ENCODE peak calls at places on chromosomes 7 and 10, in six cellular contexts. G, J, E, R, Y and B are unnamed samples.

GRCh38 chr10:35194471-35194870 is 67.8 kb downstream of the CREM start:
- DNase-seq in G (no peak), J (no peak), E (no peak), R (no peak), Y (no peak), B (no peak)

GRCh38 chr7:26858735-26859134 is 5.7 kb downstream of the SKAP2 start:
- DNase-seq in G (peak), J (no peak), E (no peak), R (no peak), Y (no peak), B (no peak)

GRCh38 chr7:33775790-33776189 is 129.5 kb upstream of the BMPER start:
- DNase-seq in G (no peak), J (no peak), E (no peak), R (no peak), Y (no peak), B (no peak)

GRCh38 chr10:76647276-76647675 is 990.3 kb downstream of the KCNMA1 start:
- DNase-seq in G (no peak), J (no peak), E (no peak), R (no peak), Y (no peak), B (no peak)

GRCh38 chr10:110498087-110498981 is 627 bp downstream of the DUSP5 start:
- DNase-seq in G (peak), J (no peak), E (no peak), R (peak), Y (peak), B (peak)

GRCh38 chr7:81410471-81411117 is 359.3 kb downstream of the HGF start:
- DNase-seq in G (no peak), J (no peak), E (no peak), R (no peak), Y (peak), B (no peak)

GRCh38 chr7:100655908-100656674 is at the start of gene ACTL6B:
- DNase-seq in G (peak), J (no peak), E (no peak), R (no peak), Y (peak), B (no peak)

GRCh38 chr7:52586704-52587103 is 448.7 kb upstream of the POM121L12 start:
- DNase-seq in G (peak), J (no peak), E (no peak), R (no peak), Y (no peak), B (no peak)

GRCh38 chr7:157612664-157613561 is 276.1 kb downstream of the DNAJB6 start:
- DNase-seq in G (peak), J (no peak), E (no peak), R (peak), Y (no peak), B (no peak)

GRCh38 chr7:146067880-146068279 is 48.7 kb upstream of the CNTNAP2 start:
- DNase-seq in G (no peak), J (no peak), E (no peak), R (no peak), Y (no peak), B (no peak)

GRCh38 chr7:143265017-143265693 is 1.9 kb downstream of the GSTK1 start:
- DNase-seq in G (no peak), J (no peak), E (no peak), R (no peak), Y (no peak), B (no peak)

GRCh38 chr10:86508217-86508616 is 13.4 kb downstream of the WAPL start:
- DNase-seq in G (no peak), J (no peak), E (no peak), R (no peak), Y (no peak), B (no peak)

GRCh38 chr7:26410156-26410555 is 118.5 kb downstream of the SNX10 start:
- DNase-seq in G (no peak), J (no peak), E (no peak), R (no peak), Y (no peak), B (no peak)

GRCh38 chr10:46033602-46034011 is 3.2 kb upstream of the NCOA4 start:
- DNase-seq in G (no peak), J (no peak), E (peak), R (no peak), Y (peak), B (no peak)

GRCh38 chr7:44291733-44292395 is 33.5 kb downstream of the CAMK2B start:
- DNase-seq in G (no peak), J (no peak), E (no peak), R (peak), Y (peak), B (peak)

GRCh38 chr10:103193107-103193819 is at the start of gene NT5C2:
- DNase-seq in G (peak), J (no peak), E (peak), R (peak), Y (peak), B (peak)

GRCh38 chr7:18221377-18222290 is 194.0 kb upstream of the PRPS1L1 start:
- DNase-seq in G (no peak), J (no peak), E (peak), R (no peak), Y (peak), B (no peak)

GRCh38 chr7:1678070-1678543 is 8.0 kb downstream of the ELFN1 start:
- DNase-seq in G (no peak), J (no peak), E (no peak), R (peak), Y (no peak), B (no peak)

GRCh38 chr10:30158325-30158960 is 99.1 kb upstream of the JCAD start:
- DNase-seq in G (no peak), J (no peak), E (no peak), R (no peak), Y (peak), B (no peak)

GRCh38 chr10:131937832-131938231 is 37.0 kb downstream of the PPP2R2D start:
- DNase-seq in G (no peak), J (no peak), E (no peak), R (peak), Y (no peak), B (no peak)

GRCh38 chr7:15720849-15721471 is 34.5 kb upstream of the MEOX2 start:
- DNase-seq in G (peak), J (no peak), E (peak), R (peak), Y (peak), B (no peak)

GRCh38 chr7:46934198-46934825 is 647.6 kb downstream of the TNS3 start:
- DNase-seq in G (no peak), J (no peak), E (no peak), R (no peak), Y (peak), B (no peak)

GRCh38 chr7:106450716-106451115 is 165.9 kb upstream of the NAMPT start:
- DNase-seq in G (no peak), J (no peak), E (no peak), R (no peak), Y (no peak), B (no peak)

GRCh38 chr7:115043605-115044004 is 121.7 kb downstream of the MDFIC start:
- DNase-seq in G (no peak), J (no peak), E (no peak), R (no peak), Y (peak), B (no peak)

GRCh38 chr7:44814956-44815355 is 18.5 kb downstream of the PPIA start:
- DNase-seq in G (no peak), J (no peak), E (no peak), R (no peak), Y (peak), B (no peak)

GRCh38 chr10:6999232-6999925 is 411.5 kb downstream of the SFMBT2 start:
- DNase-seq in G (no peak), J (no peak), E (no peak), R (no peak), Y (no peak), B (no peak)

GRCh38 chr10:103626178-103626577 is 132.7 kb downstream of the NEURL1 start:
- DNase-seq in G (no peak), J (no peak), E (no peak), R (peak), Y (no peak), B (no peak)

GRCh38 chr7:51430480-51431086 is 114.0 kb upstream of the COBL start:
- DNase-seq in G (peak), J (no peak), E (no peak), R (no peak), Y (peak), B (no peak)

GRCh38 chr7:28481131-28481926 is 69.0 kb downstream of the CREB5 start:
- DNase-seq in G (peak), J (no peak), E (no peak), R (no peak), Y (peak), B (no peak)

GRCh38 chr7:24354456-24354855 is 70.5 kb downstream of the NPY start:
- DNase-seq in G (no peak), J (no peak), E (no peak), R (no peak), Y (no peak), B (no peak)

GRCh38 chr7:80147543-80148376 is 13.1 kb downstream of the GNAI1 start:
- DNase-seq in G (no peak), J (no peak), E (peak), R (no peak), Y (peak), B (no peak)

GRCh38 chr10:126950401-126951105 is 45.3 kb downstream of the DOCK1 start:
- DNase-seq in G (no peak), J (no peak), E (no peak), R (no peak), Y (no peak), B (peak)

GRCh38 chr10:23976285-23976684 is 232.7 kb upstream of the KIAA1217 start:
- DNase-seq in G (no peak), J (no peak), E (no peak), R (no peak), Y (no peak), B (no peak)

GRCh38 chr10:23980054-23980453 is 228.9 kb upstream of the KIAA1217 start:
- DNase-seq in G (no peak), J (no peak), E (no peak), R (no peak), Y (no peak), B (no peak)

DNA sequence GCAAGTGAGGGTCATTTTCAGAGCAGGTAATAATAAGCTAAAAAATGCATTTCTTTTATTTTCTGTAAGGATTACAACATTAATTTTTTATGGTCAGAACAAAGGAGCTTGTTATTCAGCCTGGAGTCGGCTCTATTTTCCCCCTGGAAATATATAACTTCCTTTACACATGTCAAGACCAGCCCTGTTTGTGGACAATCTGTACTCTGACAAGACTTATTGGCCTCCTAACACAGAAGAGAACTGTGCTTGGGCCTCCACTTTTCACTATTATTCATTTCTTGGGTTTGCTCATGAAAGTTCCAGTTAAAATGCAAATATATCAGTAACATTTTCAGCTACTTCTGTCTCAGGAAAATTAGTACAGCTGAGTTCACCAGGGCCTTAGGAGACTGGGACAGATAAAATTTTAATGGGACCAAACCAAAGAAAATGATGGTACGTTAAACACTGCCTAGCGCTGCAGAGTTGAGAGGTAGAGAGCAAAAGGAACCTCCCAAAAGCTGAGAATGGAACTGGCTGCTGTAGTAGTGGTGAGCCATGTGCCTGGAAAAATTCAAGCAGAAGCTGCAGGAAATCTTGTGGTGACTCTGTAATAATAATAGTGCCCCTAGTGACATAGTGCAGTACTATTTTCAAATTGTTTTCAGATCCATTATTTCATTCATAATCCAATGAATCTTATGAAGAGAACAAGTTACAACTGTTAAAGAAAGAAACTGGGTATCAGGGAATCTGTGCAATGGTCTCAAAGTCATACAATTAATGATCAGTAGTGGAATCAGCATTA is 227.2 kb upstream of the KIAA1217 start:
- DNase-seq in G (peak), J (no peak), E (no peak), R (no peak), Y (no peak), B (no peak)
- TF ChIP-seq CTCF in G (peak), J (no peak), E (no peak), R (no peak), Y (no peak), B (no peak)

GRCh38 chr10:53997953-53998352 is 803.1 kb downstream of the PCDH15 start:
- DNase-seq in G (peak), J (no peak), E (no peak), R (no peak), Y (no peak), B (no peak)
- TF ChIP-seq CTCF in G (peak), J (no peak), E (no peak), R (no peak), Y (no peak), B (no peak)

GRCh38 chr7:139451638-139452037 is 31.8 kb downstream of the KLRG2 start:
- DNase-seq in G (no peak), J (no peak), E (no peak), R (peak), Y (no peak), B (no peak)

GRCh38 chr7:139453673-139454321 is 29.7 kb downstream of the KLRG2 start:
- DNase-seq in G (no peak), J (no peak), E (no peak), R (peak), Y (no peak), B (no peak)

GRCh38 chr7:139450851-139451250 is 32.6 kb downstream of the KLRG2 start:
- DNase-seq in G (no peak), J (no peak), E (no peak), R (no peak), Y (no peak), B (no peak)

GRCh38 chr7:139455789-139456188 is 27.7 kb downstream of the KLRG2 start:
- DNase-seq in G (no peak), J (no peak), E (no peak), R (no peak), Y (no peak), B (no peak)

GRCh38 chr7:139452948-139453672 is 30.4 kb downstream of the KLRG2 start:
- DNase-seq in G (peak), J (no peak), E (no peak), R (peak), Y (no peak), B (no peak)
- TF ChIP-seq CTCF in G (peak), J (no peak), E (peak), R (peak), Y (no peak), B (no peak)

GRCh38 chr7:37642028-37642540 is 41.5 kb upstream of the GPR141 start:
- DNase-seq in G (no peak), J (no peak), E (no peak), R (no peak), Y (no peak), B (no peak)

GRCh38 chr7:37645276-37646040 is 38.1 kb upstream of the GPR141 start:
- DNase-seq in G (no peak), J (no peak), E (no peak), R (no peak), Y (no peak), B (no peak)

GRCh38 chr7:37643876-37644275 is 39.7 kb upstream of the GPR141 start:
- DNase-seq in G (peak), J (no peak), E (no peak), R (no peak), Y (no peak), B (no peak)
- TF ChIP-seq CTCF in G (peak), J (no peak), E (no peak), R (no peak), Y (no peak), B (no peak)

GRCh38 chr10:113617086-113617485 is 46.8 kb downstream of the NRAP start:
- DNase-seq in G (peak), J (no peak), E (no peak), R (no peak), Y (no peak), B (no peak)

GRCh38 chr10:113619401-113619800 is 44.4 kb downstream of the NRAP start:
- DNase-seq in G (no peak), J (no peak), E (no peak), R (no peak), Y (no peak), B (no peak)

GRCh38 chr10:113614304-113614703 is 49.5 kb downstream of the NRAP start:
- DNase-seq in G (peak), J (no peak), E (no peak), R (no peak), Y (no peak), B (no peak)

GRCh38 chr10:113618338-113618737 is 45.5 kb downstream of the NRAP start:
- DNase-seq in G (no peak), J (no peak), E (no peak), R (no peak), Y (no peak), B (no peak)

GRCh38 chr10:113616244-113617074 is 47.4 kb downstream of the NRAP start:
- DNase-seq in G (peak), J (no peak), E (no peak), R (no peak), Y (peak), B (no peak)
- TF ChIP-seq CTCF in G (peak), J (no peak), E (peak), R (no peak), Y (peak), B (no peak)